ENCODE peak calls at places on chromosomes 2 and 18, in four cellular contexts. V is astrocyte of the spinal cord, I is neural crest cell, P is fibroblast of lung. Y is an unnamed sample.

GRCh38 chr2:2244508-2244907 is 86.6 kb downstream of the MYT1L start:
- DNase-seq in V (no peak), I (no peak), P (no peak), Y (no peak)

GRCh38 chr2:7999683-8000476 is 682.0 kb upstream of the ID2 start:
- DNase-seq in P (no peak), V (no peak), I (no peak), Y (no peak)

GRCh38 chr2:41695714-41696113 is 352.1 kb upstream of the PKDCC start:
- DNase-seq in I (no peak), V (no peak), P (no peak), Y (no peak)

GRCh38 chr18:13604751-13605150 is 121.6 kb downstream of the FAM210A start:
- DNase-seq in P (no peak), I (no peak), V (no peak), Y (no peak)

GRCh38 chr18:59451963-59452362 is 92.9 kb upstream of the LMAN1 start:
- DNase-seq in V (no peak), I (no peak), P (no peak), Y (no peak)

GRCh38 chr2:241309684-241310117 is 5.8 kb downstream of the HDLBP start:
- DNase-seq in V (peak), I (no peak), P (peak), Y (no peak)

GRCh38 chr18:62198259-62198658 is 11.2 kb downstream of the RELCH start:
- DNase-seq in I (no peak), P (no peak), V (no peak), Y (no peak)

GRCh38 chr18:77127769-77128671 is 4.6 kb downstream of the MBP start:
- DNase-seq in V (peak), P (peak), I (no peak), Y (no peak)

GRCh38 chr2:188381614-188382013 is 89.9 kb downstream of the GULP1 start:
- DNase-seq in V (peak), I (no peak), P (peak), Y (no peak)

GRCh38 chr2:241577413-241578122 is 19.0 kb downstream of the BOK start:
- DNase-seq in I (no peak), V (peak), P (peak), Y (no peak)

GRCh38 chr18:61203151-61203550 is 130.1 kb upstream of the CDH20 start:
- DNase-seq in V (peak), P (peak), I (no peak), Y (no peak)

GRCh38 chr18:48138211-48138610 is 207.8 kb upstream of the SMAD2 start:
- DNase-seq in V (no peak), P (no peak), I (no peak), Y (no peak)

GRCh38 chr2:3423492-3424170 is 44.1 kb downstream of the TRAPPC12 start:
- DNase-seq in I (peak), V (peak), P (peak), Y (peak)

GRCh38 chr2:121480826-121481225 is 49.9 kb upstream of the RNU4ATAC start:
- DNase-seq in I (no peak), P (peak), V (peak), Y (no peak)

GRCh38 chr2:29182920-29183319 is 67.7 kb downstream of the CLIP4 start:
- DNase-seq in V (no peak), P (no peak), I (no peak), Y (no peak)

GRCh38 chr2:181203916-181204315 is 223.5 kb downstream of the UBE2E3 start:
- DNase-seq in I (no peak), V (peak), P (peak), Y (no peak)

GRCh38 chr2:177759443-177759842 is 313.1 kb downstream of the PDE11A start:
- DNase-seq in P (no peak), I (no peak), V (no peak), Y (no peak)

GRCh38 chr2:1622521-1623200 is 121.7 kb downstream of the PXDN start:
- DNase-seq in P (no peak), I (no peak), V (no peak), Y (no peak)

GRCh38 chr2:97011977-97012569 is 25.7 kb upstream of the FAM178B start:
- DNase-seq in I (no peak), P (peak), V (peak), Y (no peak)

GRCh38 chr2:12045864-12046291 is 299.4 kb downstream of the LPIN1 start:
- DNase-seq in I (no peak), V (no peak), P (no peak), Y (no peak)

GRCh38 chr18:11176416-11176815 is 27.0 kb upstream of the PIEZO2 start:
- DNase-seq in V (peak), P (peak), I (no peak), Y (no peak)

GRCh38 chr2:159243521-159243920 is 43.0 kb downstream of the WDSUB1 start:
- DNase-seq in P (no peak), I (no peak), V (no peak), Y (no peak)

GRCh38 chr2:238420442-238420841 is 6.3 kb upstream of the ASB1 start:
- DNase-seq in I (no peak), P (no peak), V (no peak), Y (no peak)

GRCh38 chr2:88865801-88866353 is 174.4 kb downstream of the RPIA start:
- DNase-seq in P (no peak), V (no peak), I (no peak), Y (no peak)

GRCh38 chr2:13193900-13194299 is 477.2 kb downstream of the TRIB2 start:
- DNase-seq in V (peak), P (peak), I (no peak), Y (no peak)

GRCh38 chr2:133865141-133865540 is 296.9 kb upstream of the NCKAP5 start:
- DNase-seq in V (no peak), I (no peak), P (no peak), Y (no peak)

GRCh38 chr2:106566050-106566449 is 78.9 kb downstream of the CD8B2 start:
- DNase-seq in V (no peak), P (no peak), I (no peak), Y (no peak)

GRCh38 chr2:231300020-231300721 is 95.3 kb upstream of the B3GNT7 start:
- DNase-seq in P (peak), I (no peak), V (peak), Y (no peak)

GRCh38 chr2:68653538-68653982 is 10.2 kb downstream of the PROKR1 start:
- DNase-seq in I (no peak), V (peak), P (peak), Y (no peak)

DNA sequence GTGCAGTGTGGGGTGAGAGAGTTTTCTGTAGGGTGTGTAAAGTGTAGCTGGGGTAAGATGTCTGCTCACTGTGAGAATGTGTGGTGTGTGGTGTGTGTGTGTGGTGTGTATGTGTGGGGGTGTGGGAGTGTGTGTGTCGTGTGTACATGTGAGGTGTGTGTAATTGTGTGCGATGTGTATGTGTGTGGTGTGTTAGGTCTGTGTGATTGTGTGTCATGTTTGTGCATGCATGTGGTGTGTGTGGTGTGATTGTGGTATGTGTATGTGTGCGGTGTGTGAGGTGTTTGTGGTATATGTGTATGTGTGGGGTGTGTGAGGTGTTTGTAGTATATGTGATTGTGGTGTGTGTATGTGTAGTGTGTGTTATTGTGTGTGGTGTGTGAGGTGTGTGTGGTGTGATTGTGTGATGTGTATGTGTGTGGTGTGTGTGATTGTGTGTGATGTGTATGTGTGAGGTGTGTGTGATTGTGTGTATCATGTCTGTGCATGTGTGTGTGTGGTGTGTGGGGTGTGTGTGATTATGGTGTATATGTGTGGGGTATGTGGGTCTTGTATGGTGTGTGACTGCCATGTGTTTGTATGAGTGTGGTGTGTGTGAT is 241.7 kb upstream of the HDAC4 start:
- DNase-seq in I (no peak), V (no peak), P (no peak), Y (no peak)
- TF ChIP-seq CTCF in I (no peak), V (no peak), P (no peak), Y (no peak)

GRCh38 chr2:135603543-135603942 is 72.3 kb downstream of the R3HDM1 start:
- DNase-seq in I (no peak), P (no peak), V (no peak), Y (no peak)

GRCh38 chr2:135600915-135601314 is 69.6 kb downstream of the R3HDM1 start:
- DNase-seq in P (no peak), I (no peak), V (peak), Y (no peak)
- TF ChIP-seq CTCF in P (no peak), I (no peak), V (no peak), Y (peak)

DNA sequence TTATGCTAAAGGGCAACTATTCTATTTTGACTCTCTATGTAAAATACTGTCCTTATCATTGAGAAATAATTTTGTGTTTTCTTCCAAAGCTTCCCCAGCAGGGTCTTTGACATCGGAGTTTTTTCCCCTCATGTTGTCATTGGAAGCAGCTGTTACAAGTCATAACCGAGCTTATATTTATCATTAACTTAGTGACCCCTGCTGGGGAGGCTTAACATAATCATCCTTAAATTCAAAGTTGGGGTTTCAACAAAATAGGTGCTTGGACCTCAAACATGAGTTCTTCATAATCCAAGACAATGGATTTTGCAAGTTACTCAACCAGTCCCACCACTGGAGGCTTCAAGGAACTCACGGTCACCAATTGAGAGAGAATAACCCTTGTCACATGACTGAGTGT is 330.9 kb downstream of the DCC start:
- DNase-seq in P (peak), I (no peak), V (peak), Y (no peak)
- TF ChIP-seq CTCF in P (no peak), I (peak), V (peak), Y (peak)

GRCh38 chr2:202033317-202034248 is at the start of gene FZD7:
- DNase-seq in P (peak), I (peak), V (peak), Y (peak)
- TF ChIP-seq CTCF in P (peak), I (peak), V (peak), Y (no peak)

Y was measured in D721Med.